ENCODE peak calls at places on chromosomes 6 and 20, in six cellular contexts. E, P, Z, A, X and Y are unnamed samples.

GRCh38 chr6:86859513-86859912 is 77.8 kb upstream of the HTR1E start:
- DNase-seq in P (no peak), X (no peak), E (no peak), A (no peak), Z (no peak), Y (no peak)

GRCh38 chr6:163408352-163408991 is 6.0 kb upstream of the QKI start:
- DNase-seq in Z (no peak), E (no peak), A (no peak), X (no peak), P (no peak), Y (no peak)

GRCh38 chr6:78962458-78962857 is 95.1 kb downstream of the IRAK1BP1 start:
- DNase-seq in E (no peak), A (no peak), X (no peak), Z (no peak), P (no peak), Y (no peak)

GRCh38 chr6:110017946-110018345 is 39.8 kb downstream of the GPR6 start:
- DNase-seq in A (no peak), P (no peak), E (no peak), X (no peak), Z (no peak), Y (no peak)

GRCh38 chr6:31776961-31777666 is at the start of gene VWA7:
- DNase-seq in P (no peak), E (peak; percentile 96), Z (peak; percentile 68), X (peak; percentile 86), A (peak; percentile 57), Y (peak; percentile 75)

GRCh38 chr20:50571466-50571865 is 61.3 kb downstream of the PTPN1 start:
- DNase-seq in P (no peak), X (no peak), E (no peak), Z (no peak), A (no peak), Y (no peak)

GRCh38 chr6:17648745-17649144 is 48.6 kb downstream of the FAM8A1 start:
- DNase-seq in X (no peak), A (no peak), Z (no peak), E (no peak), P (no peak), Y (no peak)

GRCh38 chr6:89921691-89922090 is 27.4 kb downstream of the GJA10 start:
- DNase-seq in Z (no peak), X (peak; percentile 58), E (peak; percentile 48), P (no peak), A (no peak), Y (no peak)

GRCh38 chr6:44956426-44956825 is 371.7 kb upstream of the RUNX2 start:
- DNase-seq in E (peak; percentile 16), X (no peak), A (no peak), P (no peak), Z (no peak), Y (no peak)

GRCh38 chr6:35808688-35809087 is 3.5 kb downstream of the LHFPL5 start:
- DNase-seq in X (no peak), P (no peak), A (no peak), Z (no peak), E (peak; percentile 37), Y (no peak)

GRCh38 chr6:105474234-105474633 is 71.4 kb upstream of the PREP start:
- DNase-seq in A (no peak), X (no peak), E (no peak), Z (no peak), P (no peak), Y (no peak)

GRCh38 chr6:89528865-89529264 is 95.9 kb downstream of the ANKRD6 start:
- DNase-seq in X (no peak), P (no peak), E (no peak), A (peak; percentile 5), Z (no peak), Y (no peak)

GRCh38 chr6:73728548-73729205 is 32.7 kb downstream of the CD109 start:
- DNase-seq in X (no peak), E (no peak), P (no peak), A (no peak), Z (no peak), Y (no peak)

GRCh38 chr20:49339123-49339522 is 61.3 kb upstream of the ZNFX1 start:
- DNase-seq in A (no peak), P (no peak), Z (no peak), E (no peak), X (no peak), Y (no peak)

GRCh38 chr6:139219746-139220145 is 72.1 kb downstream of the TXLNB start:
- DNase-seq in Z (no peak), P (no peak), A (peak; percentile 34), E (no peak), X (no peak), Y (no peak)

GRCh38 chr6:119308048-119308570 is 41.5 kb downstream of the MAN1A1 start:
- DNase-seq in P (peak; percentile 81), Z (no peak), E (peak; percentile 40), X (peak; percentile 58), A (no peak), Y (no peak)

GRCh38 chr6:7693827-7694226 is 32.1 kb upstream of the BMP6 start:
- DNase-seq in P (no peak), X (no peak), E (no peak), Z (no peak), A (no peak), Y (no peak)

GRCh38 chr6:165117121-165117520 is 192.3 kb downstream of the C6orf118 start:
- DNase-seq in E (no peak), P (no peak), Z (no peak), A (no peak), X (no peak), Y (no peak)

GRCh38 chr20:35004051-35004725 is 48.5 kb downstream of the MYH7B start:
- DNase-seq in A (no peak), X (no peak), P (no peak), E (no peak), Z (no peak), Y (peak; percentile 28)

GRCh38 chr20:45538209-45538798 is 978 bp downstream of the WFDC6 start:
- DNase-seq in P (no peak), E (peak; percentile 2), A (no peak), Z (no peak), X (peak; percentile 83), Y (no peak)

GRCh38 chr6:30450908-30451818 is 38.1 kb upstream of the HLA-E start:
- DNase-seq in X (peak; percentile 52), E (peak; percentile 81), P (no peak), A (peak; percentile 46), Z (peak; percentile 31), Y (no peak)

GRCh38 chr6:1960484-1961142 is 284.8 kb downstream of the GMDS start:
- DNase-seq in Z (no peak), E (no peak), X (no peak), A (no peak), P (no peak), Y (no peak)

GRCh38 chr6:44235269-44235668 is 11.6 kb upstream of the HSP90AB1 start:
- DNase-seq in P (no peak), E (no peak), X (no peak), Z (no peak), A (no peak), Y (peak; percentile 15)

GRCh38 chr20:25041813-25042530 is 16.0 kb downstream of the ACSS1 start:
- DNase-seq in E (no peak), P (no peak), Z (no peak), X (no peak), A (no peak), Y (no peak)

GRCh38 chr6:104526383-104526782 is 333.3 kb downstream of the HACE1 start:
- DNase-seq in P (no peak), X (no peak), Z (no peak), E (no peak), A (no peak), Y (no peak)

GRCh38 chr6:10908228-10908627 is 21.4 kb downstream of the SYCP2L start:
- DNase-seq in X (no peak), Z (no peak), E (no peak), P (no peak), A (no peak), Y (no peak)

GRCh38 chr20:63220696-63221399 is 4.9 kb upstream of the YTHDF1 start:
- DNase-seq in X (no peak), A (no peak), Z (no peak), P (no peak), E (no peak), Y (no peak)

GRCh38 chr20:36248836-36249235 is 12.6 kb downstream of the AAR2 start:
- DNase-seq in A (no peak), X (no peak), Z (no peak), E (no peak), P (no peak), Y (no peak)

GRCh38 chr6:115891111-115891669 is 169.5 kb downstream of the FRK start:
- DNase-seq in P (peak; percentile 73), E (peak; percentile 81), X (peak; percentile 62), A (no peak), Z (no peak), Y (no peak)